ENCODE peak calls at places on chromosomes 16 and 17, in ten cellular contexts. P is AG10803; Q is T-cell; D is HT-29; X is PC-3; V is CD4-positive, alpha-beta T cell; H is activated T-cell treated with anti-CD3 and anti-CD28 coated beads, Interleukin-2, amount 50 U/mL, for 4 hours; B is activated naive CD4-positive, alpha-beta T cell treated with anti-CD3 and anti-CD28 coated beads, Interleukin-2, amount 50 U/mL, for 16 hours; Y is NCI-H1092; U is globus pallidus. E is an unnamed sample.

GRCh38 chr17:41334385-41334784 is 16.2 kb downstream of the KRT33A start:
- DNase-seq in P (no peak), Q (no peak), D (no peak), X (no peak), V (no peak), H (no peak), B (no peak), Y (no peak), U (no peak), E (no peak)

GRCh38 chr17:68595986-68596385 is 5.2 kb downstream of the FAM20A start:
- DNase-seq in P (no peak), Q (no peak), D (no peak), X (no peak), V (no peak), H (no peak), B (no peak), Y (no peak), U (no peak), E (no peak)

GRCh38 chr16:56807011-56807675 is 57.9 kb upstream of the SLC12A3 start:
- DNase-seq in P (peak), Q (no peak), D (peak), X (peak), V (no peak), H (no peak), B (no peak), Y (no peak), U (no peak), E (no peak)

GRCh38 chr17:51540151-51540550 is 279.8 kb downstream of the UTP18 start:
- DNase-seq in P (no peak), Q (no peak), D (peak), X (no peak), V (no peak), H (peak), B (no peak), Y (no peak), U (peak), E (peak)

GRCh38 chr16:20911361-20911760 is 10.8 kb downstream of the LYRM1 start:
- DNase-seq in P (peak), Q (no peak), D (no peak), X (peak), V (no peak), H (no peak), B (no peak), Y (no peak), U (no peak), E (no peak)

GRCh38 chr16:52501746-52502145 is 45.2 kb downstream of the TOX3 start:
- DNase-seq in P (no peak), Q (no peak), D (no peak), X (no peak), V (no peak), H (no peak), B (no peak), Y (no peak), U (no peak), E (no peak)

GRCh38 chr16:59053911-59054310 is 319.8 kb upstream of the GOT2 start:
- DNase-seq in P (no peak), Q (no peak), D (no peak), X (no peak), V (no peak), H (no peak), B (no peak), Y (no peak), U (no peak), E (no peak)

GRCh38 chr16:55710466-55710865 is 54.7 kb downstream of the SLC6A2 start:
- DNase-seq in P (no peak), Q (no peak), D (peak), X (no peak), V (no peak), H (no peak), B (no peak), Y (no peak), U (no peak), E (no peak)

GRCh38 chr17:37483311-37484039 is 6.2 kb upstream of the DUSP14 start:
- DNase-seq in P (peak), Q (no peak), D (no peak), X (no peak), V (no peak), H (no peak), B (no peak), Y (no peak), U (no peak), E (peak)

GRCh38 chr17:59097876-59098275 is 8.8 kb downstream of the TRIM37 start:
- DNase-seq in P (no peak), Q (no peak), D (no peak), X (no peak), V (no peak), H (no peak), B (no peak), Y (no peak), U (no peak), E (no peak)

GRCh38 chr16:1993731-1994131 is 4.0 kb downstream of the SYNGR3 start:
- DNase-seq in P (peak), Q (no peak), D (peak), X (peak), V (no peak), H (no peak), B (no peak), Y (no peak), U (no peak), E (no peak)

GRCh38 chr17:75010683-75011406 is 1.6 kb upstream of the MRPL58 start:
- DNase-seq in P (no peak), Q (no peak), D (peak), X (peak), V (no peak), H (no peak), B (no peak), Y (no peak), U (no peak), E (peak)

GRCh38 chr17:79008666-79009387 is 737 bp downstream of the CANT1 start:
- DNase-seq in P (no peak), Q (no peak), D (no peak), X (no peak), V (no peak), H (no peak), B (no peak), Y (no peak), U (no peak), E (no peak)

GRCh38 chr16:14196011-14196410 is 124.9 kb downstream of the MRTFB start:
- DNase-seq in P (no peak), Q (no peak), D (no peak), X (no peak), V (no peak), H (no peak), B (no peak), Y (no peak), U (no peak), E (no peak)

GRCh38 chr17:65978881-65979280 is 213.1 kb downstream of the CEP112 start:
- DNase-seq in P (no peak), Q (no peak), D (no peak), X (no peak), V (no peak), H (no peak), B (no peak), Y (no peak), U (no peak), E (no peak)

GRCh38 chr16:21162661-21163151 is 4.2 kb downstream of the LDAF1 start:
- DNase-seq in P (peak), Q (no peak), D (peak), X (no peak), V (no peak), H (no peak), B (no peak), Y (no peak), U (no peak), E (no peak)

E was measured in pons.